ENCODE peak calls at places on chromosomes 4 and X, in five cellular contexts. O, Z, V, G and K are unnamed samples.

GRCh38 chr4:38223801-38224236 is 263.6 kb downstream of the PTTG2 start:
- DNase-seq in Z (no peak), G (no peak), V (no peak), O (no peak), K (no peak)

GRCh38 chr4:24044610-24045589 is 155.1 kb upstream of the PPARGC1A start:
- DNase-seq in O (no peak), G (no peak), V (no peak), Z (no peak), K (no peak)

GRCh38 chr4:3508542-3508941 is 23.7 kb downstream of the LRPAP1 start:
- DNase-seq in G (no peak), Z (no peak), O (no peak), V (no peak), K (no peak)

GRCh38 chrX:11755724-11756123 is 2.3 kb upstream of the MSL3 start:
- DNase-seq in G (no peak), Z (no peak), O (no peak), V (no peak), K (no peak)

GRCh38 chr4:169094656-169095231 is 84.7 kb upstream of the CBR4 start:
- DNase-seq in Z (no peak), O (no peak), V (no peak), G (no peak), K (no peak)

GRCh38 chrX:51803833-51804232 is 60.6 kb downstream of the GSPT2 start:
- DNase-seq in O (no peak), G (no peak), V (no peak), Z (no peak), K (no peak)

GRCh38 chr4:98341309-98341708 is 80.1 kb downstream of the RAP1GDS1 start:
- DNase-seq in V (peak; percentile 59), Z (peak; percentile 21), O (no peak), G (no peak), K (no peak)

GRCh38 chrX:69398881-69399280 is 105.2 kb upstream of the NALF2 start:
- DNase-seq in O (no peak), V (no peak), G (no peak), Z (no peak), K (no peak)

GRCh38 chr4:94221930-94222329 is 14.3 kb downstream of the SMARCAD1 start:
- DNase-seq in Z (no peak), V (no peak), O (no peak), G (no peak), K (no peak)

GRCh38 chrX:154658187-154658586 is 4.8 kb upstream of the CTAG2 start:
- DNase-seq in Z (no peak), V (no peak), G (no peak), O (no peak), K (no peak)

GRCh38 chrX:74922922-74923321 is 2.3 kb downstream of the NEXMIF start:
- DNase-seq in V (no peak), Z (no peak), O (no peak), G (no peak), K (no peak)

GRCh38 chr4:113760852-113761681 is 471 bp downstream of the CAMK2D start:
- DNase-seq in V (peak; percentile 89), Z (no peak), G (peak; percentile 76), O (peak; percentile 43), K (peak; percentile 66)

GRCh38 chr4:12459126-12459525 is 1025.0 kb downstream of the RAB28 start:
- DNase-seq in Z (no peak), V (no peak), G (no peak), O (no peak), K (no peak)

GRCh38 chr4:118213101-118213500 is 139.7 kb downstream of the PRSS12 start:
- DNase-seq in G (no peak), O (no peak), V (no peak), Z (no peak), K (no peak)

GRCh38 chr4:144646523-144647094 is 653 bp downstream of the HHIP start:
- DNase-seq in O (no peak), V (peak; percentile 33), G (no peak), Z (peak; percentile 18), K (no peak)

GRCh38 chr4:61872983-61873382 is 672.9 kb downstream of the ADGRL3 start:
- DNase-seq in Z (no peak), V (no peak), G (no peak), O (no peak), K (no peak)

GRCh38 chrX:40108084-40108958 is 10.6 kb upstream of the BCOR start:
- DNase-seq in O (no peak), G (no peak), Z (peak; percentile 70), V (peak; percentile 74), K (no peak)

GRCh38 chr4:145488310-145488709 is 6.7 kb downstream of the SMAD1 start:
- DNase-seq in O (no peak), G (no peak), V (no peak), Z (no peak), K (no peak)

GRCh38 chrX:10101269-10101668 is 55.5 kb upstream of the CLCN4 start:
- DNase-seq in V (no peak), Z (no peak), G (no peak), O (no peak), K (peak; percentile 37)

GRCh38 chr4:186693894-186694293 is 29.8 kb downstream of the FAT1 start:
- DNase-seq in G (no peak), V (no peak), O (no peak), Z (no peak), K (no peak)

DNA sequence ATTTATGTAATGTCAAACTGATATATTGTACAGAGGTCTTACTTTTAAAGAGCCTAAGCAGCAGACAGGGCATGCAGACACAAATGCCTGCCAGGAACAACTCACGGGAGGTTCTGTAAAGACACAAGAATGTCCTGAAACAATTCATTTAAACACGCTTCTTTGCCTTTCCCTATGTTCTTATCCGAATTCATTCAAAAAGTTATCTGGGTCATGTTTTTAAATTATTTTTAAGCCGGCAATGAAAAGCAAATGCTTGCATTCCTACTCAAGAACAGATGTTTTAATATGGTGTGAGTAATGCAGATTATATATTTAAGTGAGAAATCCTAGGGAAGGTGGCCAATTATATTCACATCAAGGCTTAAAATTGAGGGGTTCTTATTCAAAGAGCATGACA is 192.6 kb downstream of the PDGFC start:
- DNase-seq in O (no peak), V (peak; percentile 71), G (no peak), Z (peak; percentile 26), K (no peak)
- H3K27ac ChIP-seq in O (no peak overlapping the region), V (peak overlapping the region; percentile 87), G (peak overlapping the region; percentile 98), Z (no peak overlapping the region), K (no peak overlapping the region)

GRCh38 chrX:135649561-135649960 is 63.9 kb upstream of the CT45A1 start:
- DNase-seq in V (no peak), Z (no peak), G (no peak), O (no peak), K (no peak)

GRCh38 chrX:135652602-135653001 is 60.8 kb upstream of the CT45A1 start:
- DNase-seq in Z (no peak), V (no peak), G (no peak), O (no peak), K (no peak)

DNA sequence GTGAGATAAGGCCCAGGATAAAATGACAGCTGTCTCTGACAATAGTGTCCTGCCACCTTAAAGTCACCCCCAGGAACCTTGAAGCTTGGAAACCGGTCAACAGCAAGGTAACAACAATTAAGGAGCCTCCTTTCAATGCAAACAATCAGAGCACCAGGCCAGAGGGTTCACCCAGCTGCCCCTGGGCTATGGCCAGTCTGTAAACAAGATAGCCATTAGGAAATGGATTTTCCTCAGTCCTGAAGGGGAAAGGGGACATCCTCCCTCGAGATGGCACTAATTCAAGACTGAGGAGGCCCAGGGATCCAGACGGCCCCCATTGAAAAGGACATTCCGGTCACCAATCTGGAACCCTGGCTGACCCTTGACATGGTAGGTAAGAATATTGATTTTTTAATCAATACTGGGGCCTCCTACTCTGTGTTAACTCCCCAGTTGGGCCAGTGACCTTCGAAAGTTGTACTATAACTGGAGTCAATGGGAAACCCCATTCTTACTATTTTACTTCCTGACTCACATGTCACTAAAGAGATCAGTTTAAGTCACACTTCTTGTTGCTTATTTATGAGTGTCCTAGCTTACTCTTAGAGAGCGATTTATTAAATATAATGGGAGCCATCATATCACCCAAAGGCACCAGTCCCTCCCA is 61.7 kb upstream of the CT45A1 start:
- DNase-seq in O (no peak), Z (no peak), V (no peak), G (no peak), K (no peak)
- H3K27ac ChIP-seq in O (no peak overlapping the region), Z (no peak overlapping the region), V (no peak overlapping the region), G (no peak overlapping the region), K (no peak overlapping the region)

GRCh38 chrX:47649781-47650163 is 591 bp downstream of the ELK1 start:
- DNase-seq in O (no peak), Z (no peak), V (no peak), G (no peak), K (no peak)
- H3K27ac ChIP-seq in O (peak overlapping the region; percentile 70), Z (no peak overlapping the region), V (peak overlapping the region; percentile 94), G (peak overlapping the region; percentile 35), K (peak overlapping the region; percentile 86)

GRCh38 chrX:101744085-101744484 is 84.4 kb upstream of the ARMCX2 start:
- DNase-seq in O (no peak), V (peak; percentile 2), Z (peak; percentile 62), G (no peak), K (no peak)
- H3K27ac ChIP-seq in O (no peak overlapping the region), V (no peak overlapping the region), Z (no peak overlapping the region), G (no peak overlapping the region), K (peak overlapping the region; percentile 19)

GRCh38 chr4:109434007-109434792 is 585 bp downstream of the SEC24B start:
- DNase-seq in G (no peak), O (peak; percentile 3), V (peak; percentile 66), Z (peak; percentile 21), K (no peak)

GRCh38 chr4:109436504-109436903 is 2.9 kb downstream of the SEC24B start:
- DNase-seq in G (no peak), O (no peak), Z (no peak), V (no peak), K (no peak)

GRCh38 chr4:109435635-109436034 is 2.0 kb downstream of the SEC24B start:
- DNase-seq in Z (no peak), G (no peak), O (no peak), V (peak; percentile 24), K (no peak)

GRCh38 chr4:109433281-109434006 is at the start of gene SEC24B:
- DNase-seq in V (peak; percentile 93), O (peak; percentile 87), G (peak; percentile 89), Z (peak; percentile 91), K (peak; percentile 86)

DNA sequence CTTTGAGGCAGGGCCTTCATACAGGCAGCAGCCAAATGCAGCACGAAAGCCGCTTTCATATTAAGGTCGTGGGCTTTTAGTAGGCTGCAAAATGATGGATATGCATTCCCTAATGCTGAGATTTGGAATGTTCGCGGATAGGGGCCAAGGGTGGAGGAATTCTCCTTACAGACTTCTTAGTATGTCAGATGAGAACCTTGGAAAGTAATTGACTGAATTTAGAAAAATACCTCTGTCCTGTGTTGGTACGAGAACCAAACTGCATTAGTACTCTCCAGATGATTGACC is 1.1 kb downstream of the SEC24B start:
- DNase-seq in Z (no peak), G (no peak), V (peak; percentile 52), O (no peak), K (no peak)
- H3K27ac ChIP-seq in Z (peak overlapping the region; percentile 91), G (peak overlapping the region; percentile 77), V (peak overlapping the region; percentile 85), O (peak overlapping the region; percentile 80), K (peak overlapping the region; percentile 94)

DNA sequence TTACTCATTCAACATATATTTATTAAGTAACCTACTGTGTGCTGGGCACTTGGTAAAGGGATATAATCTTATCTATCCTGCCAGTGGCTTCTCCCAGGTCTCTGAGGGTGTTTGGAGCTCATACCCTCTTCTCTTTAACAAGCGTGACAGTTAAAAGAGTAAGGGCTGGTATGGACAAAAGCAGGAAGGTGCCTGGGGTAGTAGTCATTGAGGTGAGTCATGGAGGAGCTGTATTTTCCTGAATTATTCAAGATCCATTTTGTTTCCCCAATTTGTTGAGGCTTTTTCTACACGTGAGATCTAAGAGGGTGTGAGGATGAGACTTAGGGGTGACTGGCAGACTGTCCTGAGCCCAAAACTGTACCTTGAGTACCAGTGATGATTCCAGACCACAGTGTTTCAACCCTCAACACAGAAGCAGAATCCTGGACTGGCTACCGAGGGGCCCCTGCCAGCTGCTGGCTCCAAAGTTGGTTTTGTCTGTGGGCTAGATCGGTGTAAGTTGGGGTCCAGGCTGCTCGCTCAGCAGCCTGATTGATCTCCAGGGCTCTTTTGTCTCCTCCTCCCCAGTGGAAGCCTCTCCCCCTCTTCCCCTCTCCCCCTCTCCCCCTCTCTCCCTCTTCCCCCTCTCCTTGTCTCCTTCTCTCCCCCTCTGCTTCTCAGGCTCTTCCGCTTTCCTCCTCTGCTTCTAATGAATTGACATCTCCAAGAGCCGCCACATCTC is at the start of gene DRP2:
- DNase-seq in G (no peak), Z (no peak), O (no peak), V (peak; percentile 58), K (no peak)
- H3K27ac ChIP-seq in G (no peak within 1 kb of the TSS), Z (no peak within 1 kb of the TSS), O (no peak within 1 kb of the TSS), V (peak within 1 kb of the TSS; percentile 43), K (no peak within 1 kb of the TSS)